ENCODE peak calls at places on chromosomes 1 and 21, in five cellular contexts. R, O, J, F and Z are unnamed samples.

GRCh38 chr1:229363723-229364122 is 20.9 kb upstream of the CCSAP start:
- DNase-seq in F (no peak), J (no peak), O (no peak), R (no peak), Z (no peak)

GRCh38 chr1:193066606-193067005 is 7.2 kb downstream of the RO60 start:
- DNase-seq in F (no peak), J (no peak), O (no peak), R (no peak), Z (no peak)

GRCh38 chr21:32771134-32771523 is 426 bp downstream of the PAXBP1 start:
- DNase-seq in F (no peak), J (peak; percentile 74), O (peak; percentile 46), R (peak; percentile 80), Z (peak; percentile 44)

GRCh38 chr21:31136891-31137290 is 98.6 kb upstream of the KRTAP19-8 start:
- DNase-seq in R (no peak), J (peak; percentile 44), F (no peak), O (no peak), Z (no peak)

GRCh38 chr1:43315481-43315880 is 14.7 kb downstream of the TIE1 start:
- DNase-seq in F (no peak), J (peak; percentile 7), R (no peak), O (no peak), Z (no peak)

GRCh38 chr1:184559117-184559713 is 172.4 kb downstream of the C1orf21 start:
- DNase-seq in F (no peak), R (no peak), O (no peak), J (no peak), Z (no peak)

GRCh38 chr1:94646786-94647555 is 105.4 kb upstream of the F3 start:
- DNase-seq in J (no peak), O (no peak), F (no peak), R (no peak), Z (no peak)

GRCh38 chr21:17462276-17462981 is 50.4 kb upstream of the CXADR start:
- DNase-seq in O (peak; percentile 76), R (no peak), F (no peak), J (no peak), Z (no peak)

GRCh38 chr1:238624786-238625185 is 734.1 kb upstream of the ZP4 start:
- DNase-seq in F (no peak), R (no peak), J (no peak), O (no peak), Z (no peak)

GRCh38 chr1:115319706-115320105 is 18.3 kb downstream of the NGF start:
- DNase-seq in O (no peak), J (no peak), R (no peak), F (no peak), Z (no peak)

GRCh38 chr1:238404506-238404905 is 513.8 kb upstream of the ZP4 start:
- DNase-seq in R (no peak), J (no peak), O (no peak), F (no peak), Z (no peak)

GRCh38 chr1:220271706-220272046 is 577 bp downstream of the RAB3GAP2 start:
- DNase-seq in J (peak; percentile 20), R (peak; percentile 25), F (no peak), O (no peak), Z (no peak)

GRCh38 chr1:204110894-204111633 is 38.1 kb downstream of the SOX13 start:
- DNase-seq in J (no peak), R (no peak), F (no peak), O (peak; percentile 23), Z (peak; percentile 36)

GRCh38 chr1:217076902-217077301 is 353.7 kb upstream of the ESRRG start:
- DNase-seq in F (no peak), O (no peak), J (no peak), R (no peak), Z (peak; percentile 36)

GRCh38 chr1:57132993-57133614 is 167.3 kb upstream of the C8B start:
- DNase-seq in F (no peak), R (no peak), J (no peak), O (no peak), Z (no peak)

GRCh38 chr1:8836228-8836627 is 18.8 kb upstream of the RERE start:
- DNase-seq in R (no peak), O (no peak), J (no peak), F (no peak), Z (no peak)

GRCh38 chr1:13494025-13494424 is 19.8 kb downstream of the LRRC38 start:
- DNase-seq in F (no peak), J (no peak), O (no peak), R (no peak), Z (no peak)

GRCh38 chr1:234638832-234639799 is 29.1 kb upstream of the IRF2BP2 start:
- DNase-seq in F (no peak), O (peak; percentile 87), R (no peak), J (no peak), Z (no peak)

GRCh38 chr1:212794561-212795014 is 2.9 kb downstream of the TATDN3 start:
- DNase-seq in F (no peak), R (no peak), J (no peak), O (no peak), Z (no peak)

GRCh38 chr21:43193651-43194302 is 25.0 kb downstream of the CRYAA start:
- DNase-seq in F (no peak), J (peak; percentile 37), O (no peak), R (no peak), Z (peak; percentile 61)

GRCh38 chr1:211737115-211738035 is 62.0 kb upstream of the NEK2 start:
- DNase-seq in R (no peak), J (no peak), F (no peak), O (no peak), Z (no peak)

GRCh38 chr1:119467219-119467618 is 39.8 kb upstream of the HSD3B1 start:
- DNase-seq in J (no peak), F (no peak), O (no peak), R (no peak), Z (no peak)

GRCh38 chr1:22143065-22143514 is at the start of gene WNT4:
- DNase-seq in O (no peak), R (peak; percentile 77), F (no peak), J (peak; percentile 50), Z (no peak)

GRCh38 chr1:37486680-37487618 is 12.6 kb downstream of the ZC3H12A start:
- DNase-seq in O (peak; percentile 79), J (peak; percentile 83), R (peak; percentile 75), F (peak; percentile 95), Z (peak; percentile 84)

GRCh38 chr1:94873520-94874351 is 53.2 kb downstream of the CNN3 start:
- DNase-seq in J (no peak), O (no peak), F (no peak), R (peak; percentile 40), Z (no peak)

GRCh38 chr1:160576430-160576829 is 2.9 kb downstream of the CD84 start:
- DNase-seq in F (no peak), J (no peak), R (no peak), O (no peak), Z (no peak)

GRCh38 chr21:46503922-46504539 is 45.3 kb downstream of the DIP2A start:
- DNase-seq in F (no peak), R (no peak), J (no peak), O (no peak), Z (no peak)

GRCh38 chr1:46675549-46676314 is 4.1 kb downstream of the TEX38 start:
- DNase-seq in O (no peak), F (no peak), J (no peak), R (no peak), Z (no peak)

GRCh38 chr1:75502776-75503175 is 108.1 kb downstream of the SLC44A5 start:
- DNase-seq in O (no peak), J (no peak), F (no peak), R (no peak), Z (no peak)

GRCh38 chr1:173255214-173255813 is 48.2 kb upstream of the TNFSF4 start:
- DNase-seq in O (peak; percentile 41), F (no peak), R (peak; percentile 36), J (no peak), Z (peak; percentile 11)

GRCh38 chr1:234398849-234399381 is 25.7 kb downstream of the COA6 start:
- DNase-seq in O (no peak), J (no peak), R (no peak), F (peak; percentile 5), Z (no peak)

DNA sequence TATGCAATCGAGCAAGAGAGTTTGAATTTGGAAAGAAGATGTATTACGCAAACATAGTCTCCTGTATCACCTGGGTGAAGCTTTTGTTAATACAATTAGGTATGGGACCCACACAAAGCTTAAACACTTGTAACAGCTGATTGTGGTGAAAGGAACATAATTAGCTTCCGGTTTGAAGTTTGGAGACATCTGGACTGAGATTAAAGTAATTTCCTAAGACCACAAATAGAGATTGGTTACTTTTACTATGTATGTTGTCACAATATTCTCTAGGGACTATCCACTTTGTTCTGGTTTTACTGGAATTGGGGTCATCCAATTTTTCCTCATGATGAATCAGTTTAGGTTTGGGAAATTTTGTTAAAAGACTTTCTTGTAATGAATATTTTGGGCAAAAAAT is 71.7 kb upstream of the SAMSN1 start:
- DNase-seq in O (no peak), R (no peak), F (no peak), J (no peak), Z (no peak)
- H3K4me1 ChIP-seq in O (no peaks in the 10 kb centered on the region), R (peaks cover 12% of the 10 kb centered on the region), F (peaks cover 7% of the 10 kb centered on the region), J (no peaks in the 10 kb centered on the region), Z (peaks cover 9% of the 10 kb centered on the region)

DNA sequence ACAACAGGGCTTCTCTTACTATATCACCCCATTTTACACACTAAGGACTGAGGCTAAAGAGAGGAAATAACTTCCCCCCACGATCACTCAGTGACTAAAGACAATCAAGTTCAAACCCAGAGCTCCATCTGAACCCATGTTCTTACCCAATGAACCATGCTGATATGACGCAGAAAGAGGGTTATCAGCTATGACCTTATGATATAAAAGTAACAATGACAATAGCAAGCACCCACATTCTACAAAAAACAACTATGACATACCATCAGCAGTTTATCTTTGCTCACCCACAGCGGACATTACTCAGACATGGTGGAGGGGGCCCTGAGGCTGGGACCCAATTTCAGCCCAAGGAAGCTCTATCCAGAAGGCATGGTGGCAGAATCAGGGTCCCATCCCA is 75.7 kb downstream of the PTPN14 start:
- DNase-seq in O (no peak), J (no peak), F (peak; percentile 50), R (no peak), Z (no peak)
- H3K4me1 ChIP-seq in O (peaks cover 70% of the 10 kb centered on the region), J (peaks cover 25% of the 10 kb centered on the region), F (peaks cover 57% of the 10 kb centered on the region), R (no peaks in the 10 kb centered on the region), Z (peaks cover 27% of the 10 kb centered on the region)

GRCh38 chr1:201755200-201755599 is 73.8 kb upstream of the IPO9 start:
- DNase-seq in F (no peak), O (no peak), J (no peak), R (no peak), Z (no peak)
- H3K4me1 ChIP-seq in F (peaks cover 63% of the 10 kb centered on the region), O (peaks cover 57% of the 10 kb centered on the region), J (peaks cover 28% of the 10 kb centered on the region), R (peaks cover 94% of the 10 kb centered on the region), Z (peaks cover 22% of the 10 kb centered on the region)

DNA sequence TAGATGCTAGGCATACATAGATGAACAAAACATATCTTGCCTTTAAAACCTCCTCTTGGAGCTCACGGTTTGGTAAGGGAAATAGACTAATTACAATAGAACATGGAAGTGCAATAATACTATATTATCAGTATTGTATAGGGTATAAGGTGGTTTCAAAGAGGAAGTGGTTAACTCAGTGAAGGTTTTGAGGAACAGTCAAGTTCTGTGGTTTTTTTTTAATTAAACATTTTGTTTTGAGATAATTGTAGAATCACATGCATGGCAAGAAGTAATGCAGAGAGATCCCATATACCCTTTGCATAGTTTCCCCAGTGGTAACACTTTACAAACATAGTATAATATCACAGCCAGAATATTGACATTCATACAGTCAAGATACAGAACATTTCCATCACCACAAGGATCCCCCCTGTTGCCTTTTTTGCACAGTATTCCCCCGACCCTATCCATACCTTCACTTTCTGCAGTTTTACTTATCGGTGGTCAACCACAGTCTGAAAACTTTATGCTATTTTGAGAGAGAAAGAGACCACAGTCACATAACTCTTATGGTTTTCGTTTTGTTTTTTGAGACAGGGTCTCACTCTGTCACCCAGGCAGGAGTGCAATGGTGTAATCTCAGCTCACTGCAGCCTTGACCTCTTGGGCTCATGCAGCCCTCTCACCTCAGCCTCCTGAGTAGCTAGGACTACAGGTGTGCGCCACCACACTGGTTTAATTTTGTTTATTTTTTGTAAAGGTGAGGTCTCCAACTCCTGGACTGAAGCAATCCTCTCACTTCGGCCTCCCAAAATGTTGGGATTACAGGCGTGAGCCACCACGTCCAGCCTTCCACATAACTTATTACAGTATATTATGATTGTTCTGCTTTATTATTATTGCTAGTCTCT is 60.5 kb upstream of the KIAA1614 start:
- DNase-seq in O (no peak), J (no peak), F (no peak), R (no peak), Z (no peak)
- H3K4me1 ChIP-seq in O (no peaks in the 10 kb centered on the region), J (no peaks in the 10 kb centered on the region), F (peaks cover 9% of the 10 kb centered on the region), R (peaks cover 11% of the 10 kb centered on the region), Z (no peaks in the 10 kb centered on the region)